ENCODE peak calls at places on chromosome 1, in four cellular contexts. L is H9, D is H1, N is mesendoderm. S is an unnamed sample.

GRCh38 chr1:156815307-156815826 is 1.3 kb downstream of the SH2D2A start:
- DNase-seq in L (no peak), N (peak; percentile 34), D (no peak), S (peak; percentile 90)

GRCh38 chr1:94160811-94161210 is 39.9 kb upstream of the ABCA4 start:
- DNase-seq in N (peak; percentile 86), D (no peak), L (no peak), S (peak; percentile 86)

GRCh38 chr1:219514728-219515127 is 98.2 kb downstream of the ZC3H11B start:
- DNase-seq in L (no peak), N (no peak), D (no peak), S (no peak)

GRCh38 chr1:25431495-25432363 is 1.0 kb downstream of the MACO1 start:
- DNase-seq in L (peak; percentile 39), N (no peak), D (peak; percentile 61), S (no peak)

GRCh38 chr1:161702250-161702649 is 4.8 kb upstream of the FCRLA start:
- DNase-seq in L (no peak), N (no peak), D (no peak), S (no peak)

GRCh38 chr1:47002211-47002610 is 21.3 kb upstream of the CYP4X1 start:
- DNase-seq in D (no peak), N (no peak), L (no peak), S (no peak)

GRCh38 chr1:71572038-71572437 is 491.2 kb upstream of the ZRANB2 start:
- DNase-seq in N (no peak), L (no peak), D (no peak), S (peak; percentile 69)

GRCh38 chr1:201888282-201889033 is at the start of gene SHISA4:
- DNase-seq in N (no peak), L (peak; percentile 81), D (peak; percentile 85), S (peak; percentile 29)

DNA sequence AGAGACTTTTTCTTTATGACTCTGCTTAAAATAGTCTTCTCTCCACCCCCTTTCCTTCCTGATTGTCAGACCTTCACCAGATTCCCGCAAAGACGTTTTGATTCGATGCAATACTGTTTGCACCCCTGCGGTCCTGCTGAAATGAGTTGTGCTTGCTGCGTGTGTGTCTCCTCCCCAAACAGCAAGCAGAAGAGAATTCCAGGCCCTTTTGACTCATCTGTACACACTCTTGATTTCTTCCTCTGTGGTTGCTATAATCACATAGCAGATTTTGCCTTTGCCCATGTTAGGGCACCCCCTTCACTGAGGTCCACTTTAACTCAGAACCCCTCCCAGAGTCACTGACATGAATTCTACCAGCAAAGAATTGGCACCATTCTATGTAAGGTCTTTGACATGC is 136.5 kb downstream of the ZZZ3 start:
- DNase-seq in D (no peak), L (no peak), N (no peak), S (peak; percentile 54)
- H3K56ac ChIP-seq in D (no peak overlapping the region), L (no peak overlapping the region), N (no peak overlapping the region), S (no peak overlapping the region)

DNA sequence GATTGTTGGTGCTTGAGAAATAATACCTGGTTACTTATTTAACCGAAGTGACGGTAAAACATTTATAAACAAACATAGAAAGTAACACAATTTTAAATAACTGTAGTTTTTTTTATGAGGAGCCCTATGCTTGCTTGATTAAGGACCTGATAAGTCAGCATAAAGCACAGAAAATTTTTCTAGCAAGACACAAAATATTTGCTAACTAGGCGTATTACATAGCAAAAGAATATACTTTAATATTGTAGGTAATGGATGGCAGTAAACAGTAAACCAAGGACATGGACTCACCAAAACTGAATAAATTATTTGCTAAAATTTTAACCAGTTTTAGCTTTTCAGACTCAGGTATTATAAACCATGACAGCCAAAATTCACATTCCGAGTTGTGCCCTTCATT is 90.9 kb downstream of the MAST2 start:
- DNase-seq in D (no peak), L (no peak), N (no peak), S (no peak)
- H3K27ac ChIP-seq in D (no peak overlapping the region), L (no peak overlapping the region), N (no peak overlapping the region), S (no peak overlapping the region)

GRCh38 chr1:196001188-196001587 is 607.1 kb downstream of the KCNT2 start:
- DNase-seq in N (no peak), L (no peak), D (no peak), S (no peak)

GRCh38 chr1:196002906-196003305 is 605.3 kb downstream of the KCNT2 start:
- DNase-seq in L (no peak), N (peak; percentile 79), D (no peak), S (no peak)

DNA sequence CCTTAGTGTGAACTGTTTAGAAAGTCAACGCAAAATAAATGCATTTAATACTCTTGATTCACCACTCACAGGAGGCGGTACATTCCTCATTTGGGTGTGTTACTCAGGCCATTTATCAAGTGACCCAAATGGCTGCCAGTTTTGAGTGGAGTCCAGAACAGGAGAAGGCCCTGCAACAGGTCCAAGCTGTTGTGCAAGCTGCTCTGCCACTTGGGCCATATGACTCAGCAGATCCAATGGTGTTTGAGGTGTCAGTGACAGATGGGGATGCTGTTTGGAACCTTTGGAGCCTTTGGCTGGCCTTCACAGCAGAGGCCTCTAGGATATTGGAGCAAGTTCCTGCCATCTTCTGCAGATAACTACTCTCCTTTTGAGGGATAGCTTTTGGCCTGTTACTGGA is 609.2 kb downstream of the KCNT2 start:
- DNase-seq in L (no peak), N (no peak), D (no peak), S (no peak)
- H3K56ac ChIP-seq in L (no peak overlapping the region), N (no peak overlapping the region), D (no peak overlapping the region), S (no peak overlapping the region)

GRCh38 chr1:162872981-162873380 is 12.0 kb upstream of the CCDC190 start:
- DNase-seq in D (no peak), L (no peak), N (no peak), S (no peak)
- H3K27ac ChIP-seq in D (no peak overlapping the region), L (no peak overlapping the region), N (no peak overlapping the region), S (no peak overlapping the region)

GRCh38 chr1:229582715-229583114 is 24.2 kb upstream of the ABCB10 start:
- DNase-seq in L (no peak), N (no peak), D (no peak), S (no peak)

GRCh38 chr1:229582011-229582694 is 23.6 kb upstream of the ABCB10 start:
- DNase-seq in D (no peak), L (no peak), N (no peak), S (peak; percentile 29)

GRCh38 chr1:229590119-229590518 is 31.6 kb upstream of the ABCB10 start:
- DNase-seq in L (no peak), D (no peak), N (no peak), S (no peak)

GRCh38 chr1:229581485-229581884 is 23.0 kb upstream of the ABCB10 start:
- DNase-seq in L (no peak), D (no peak), N (no peak), S (no peak)

GRCh38 chr1:229585338-229585737 is 26.8 kb upstream of the ABCB10 start:
- DNase-seq in N (peak; percentile 36), L (no peak), D (no peak), S (peak; percentile 4)
- H3K56ac ChIP-seq in N (no peak overlapping the region), L (no peak overlapping the region), D (no peak overlapping the region), S (no peak overlapping the region)

GRCh38 chr1:53043271-53043670 is 18.7 kb upstream of the PODN start:
- DNase-seq in D (no peak), N (no peak), L (no peak), S (peak; percentile 93)

GRCh38 chr1:53037159-53037558 is 24.9 kb upstream of the PODN start:
- DNase-seq in L (peak; percentile 38), N (no peak), D (no peak), S (no peak)

DNA sequence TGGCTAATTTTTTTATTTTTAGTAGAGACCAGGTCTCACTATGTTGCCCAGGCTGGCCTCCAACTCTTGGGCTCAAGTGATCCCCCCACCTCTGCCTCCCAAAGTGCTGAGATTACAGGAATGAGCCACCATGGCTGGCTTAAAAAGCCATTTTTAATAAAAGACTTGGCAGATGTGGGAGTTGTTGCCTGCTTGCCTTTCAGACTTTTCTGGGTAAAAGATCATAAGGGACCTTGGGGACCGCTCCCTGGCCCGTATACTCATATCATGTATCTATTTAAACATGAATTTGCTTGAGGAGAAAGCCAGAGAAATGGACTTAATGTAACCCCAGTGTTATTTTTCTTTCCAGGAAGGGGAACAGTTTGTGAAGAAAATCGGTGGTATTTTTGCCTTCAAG is 23.4 kb upstream of the PODN start:
- DNase-seq in N (no peak), L (no peak), D (no peak), S (no peak)
- H3K27ac ChIP-seq in N (no peak overlapping the region), L (no peak overlapping the region), D (no peak overlapping the region), S (no peak overlapping the region)

S was measured in IMR-90.